ENCODE peak calls at places on chromosomes 12 and 14, in six cellular contexts. G, J, O, M, P and I are unnamed samples.

GRCh38 chr14:92726135-92726932 is 22.1 kb downstream of the LGMN start:
- DNase-seq in G (no peak), O (peak), P (peak), J (peak), M (no peak), I (no peak)

GRCh38 chr12:95623554-95624170 is 72.4 kb upstream of the USP44 start:
- DNase-seq in P (peak), G (no peak), O (peak), M (peak), J (peak), I (peak)

GRCh38 chr14:96817750-96818666 is 20.8 kb downstream of the VRK1 start:
- DNase-seq in O (no peak), J (no peak), M (no peak), P (no peak), G (no peak), I (no peak)

GRCh38 chr12:65703176-65703575 is 121.1 kb upstream of the HMGA2 start:
- DNase-seq in P (no peak), M (no peak), J (no peak), O (no peak), G (no peak), I (no peak)

GRCh38 chr12:57816855-57817151 is 1.7 kb downstream of the AVIL start:
- DNase-seq in J (peak), M (no peak), O (peak), P (peak), G (no peak), I (no peak)

GRCh38 chr14:54487771-54488170 is 1.0 kb downstream of the GMFB start:
- DNase-seq in J (peak), G (no peak), P (no peak), O (no peak), M (no peak), I (no peak)

GRCh38 chr12:19171731-19172130 is 42.2 kb downstream of the PLEKHA5 start:
- DNase-seq in O (no peak), G (no peak), P (no peak), J (no peak), M (no peak), I (no peak)

GRCh38 chr14:106842687-106843086 is 1316.3 kb downstream of the TMEM121 start:
- DNase-seq in G (no peak), O (no peak), M (no peak), P (no peak), J (no peak), I (no peak)

GRCh38 chr12:69354561-69355187 is 4.9 kb upstream of the YEATS4 start:
- DNase-seq in J (no peak), G (no peak), O (no peak), M (no peak), P (no peak), I (no peak)

GRCh38 chr12:16515666-16516065 is 90.3 kb downstream of the LMO3 start:
- DNase-seq in J (peak), G (no peak), O (no peak), M (no peak), P (no peak), I (no peak)

GRCh38 chr12:2894961-2895360 is 4.3 kb downstream of the TULP3 start:
- DNase-seq in P (no peak), G (no peak), M (no peak), J (peak), O (no peak), I (no peak)

GRCh38 chr14:48568688-48569087 is 893.3 kb upstream of the MDGA2 start:
- DNase-seq in O (no peak), M (no peak), P (no peak), J (no peak), G (no peak), I (no peak)

GRCh38 chr14:54025661-54026060 is 69.0 kb upstream of the BMP4 start:
- DNase-seq in M (peak), J (no peak), O (no peak), G (no peak), P (no peak), I (no peak)

GRCh38 chr14:93984070-93984469 is 7.7 kb upstream of the ASB2 start:
- DNase-seq in O (peak), G (no peak), J (peak), P (no peak), M (no peak), I (peak)

GRCh38 chr14:61569783-61570182 is 125.5 kb upstream of the HIF1A start:
- DNase-seq in J (peak), P (peak), M (no peak), G (no peak), O (peak), I (no peak)

GRCh38 chr12:49885118-49885517 is 18.6 kb downstream of the FAIM2 start:
- DNase-seq in G (no peak), M (no peak), P (no peak), O (no peak), J (no peak), I (no peak)

GRCh38 chr14:65854215-65854614 is 441.7 kb downstream of the FUT8 start:
- DNase-seq in G (no peak), O (no peak), M (no peak), J (no peak), P (no peak), I (no peak)
- TF ChIP-seq CTCF in G (no peak), O (no peak), M (no peak), J (no peak), P (no peak), I (no peak)

GRCh38 chr14:23557521-23557920 is 1.4 kb downstream of the THTPA start:
- DNase-seq in J (no peak), M (peak), G (no peak), P (no peak), O (no peak), I (no peak)
- H3K4me3 ChIP-seq in J (no peak), M (peak), G (no peak), P (peak), O (peak), I (no peak)

DNA sequence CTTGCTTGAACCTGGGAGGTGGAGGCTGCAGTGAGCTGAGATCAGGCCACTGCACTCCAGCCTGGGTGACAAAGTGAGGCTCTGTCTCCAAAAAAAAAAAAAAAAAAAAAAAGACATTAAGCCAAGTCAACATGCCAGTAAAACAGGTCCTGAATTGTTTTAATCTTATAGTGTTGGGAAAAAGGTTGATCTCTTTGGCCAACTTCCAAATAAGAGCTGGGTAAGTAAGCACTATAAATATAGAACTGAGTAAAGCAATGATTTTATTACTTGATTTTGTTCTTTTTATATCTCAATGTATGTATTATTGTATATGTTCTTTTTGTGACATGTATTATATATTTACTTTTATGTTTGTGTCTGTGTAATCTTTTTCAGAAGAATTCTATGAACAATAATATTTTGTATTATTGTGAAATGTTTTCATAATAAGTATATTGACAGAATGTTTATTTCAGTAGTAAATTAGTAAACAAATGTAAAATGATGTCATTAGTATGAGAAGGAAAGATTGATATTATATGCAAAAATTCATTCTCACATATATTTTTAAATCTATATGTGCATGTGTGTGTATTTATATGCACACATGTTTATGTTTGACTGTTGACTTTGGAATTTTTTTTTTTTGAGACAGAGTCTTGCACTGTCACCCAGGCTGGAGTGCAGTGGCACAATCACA is 9.6 kb upstream of the AKAP6 start:
- DNase-seq in G (no peak), M (no peak), O (no peak), J (no peak), P (no peak), I (no peak)
- TF ChIP-seq CTCF in G (no peak), M (no peak), O (no peak), J (no peak), P (no peak), I (no peak)

GRCh38 chr14:100691395-100692025 is 35.2 kb upstream of the DLK1 start:
- DNase-seq in M (no peak), P (no peak), G (no peak), J (no peak), O (no peak), I (no peak)
- H3K4me3 ChIP-seq in M (no peak), P (no peak), G (no peak), J (no peak), O (no peak), I (no peak)